ENCODE peak calls at places on chromosomes 6 and 20, in seven cellular contexts. X, L, C, J, R, W and V are unnamed samples. For H3K36me3, the result is how much of the 10 kb centered on the place peaks cover.

GRCh38 chr6:117138920-117139319 is 126.4 kb upstream of the VGLL2 start:
- DNase-seq in X (no peak), L (no peak), C (no peak), J (no peak), R (no peak), W (no peak), V (no peak)

GRCh38 chr6:168056892-168057527 is 22.0 kb downstream of the FRMD1 start:
- DNase-seq in X (no peak), L (no peak), C (no peak), J (no peak), R (no peak), W (peak), V (no peak)

GRCh38 chr6:78398292-78398691 is 469.1 kb upstream of the IRAK1BP1 start:
- DNase-seq in X (no peak), L (no peak), C (no peak), J (no peak), R (no peak), W (no peak), V (no peak)

GRCh38 chr20:39225978-39226377 is 263.8 kb downstream of the DHX35 start:
- DNase-seq in X (no peak), L (no peak), C (no peak), J (no peak), R (no peak), W (no peak), V (no peak)

GRCh38 chr6:36657942-36658544 is 20.5 kb upstream of the CDKN1A start:
- DNase-seq in X (no peak), L (no peak), C (no peak), J (no peak), R (no peak), W (no peak), V (no peak)

GRCh38 chr20:10167025-10167424 is 51.6 kb upstream of the SNAP25 start:
- DNase-seq in X (no peak), L (no peak), C (no peak), J (no peak), R (no peak), W (no peak), V (no peak)

GRCh38 chr20:56437196-56437960 is 25.3 kb downstream of the CASS4 start:
- DNase-seq in X (no peak), L (no peak), C (no peak), J (no peak), R (no peak), W (no peak), V (no peak)

GRCh38 chr20:53685070-53685595 is 91.5 kb upstream of the ZNF217 start:
- DNase-seq in X (no peak), L (no peak), C (no peak), J (no peak), R (no peak), W (no peak), V (no peak)

GRCh38 chr20:62362991-62363919 is 3.9 kb downstream of the LAMA5 start:
- DNase-seq in X (no peak), L (no peak), C (peak), J (no peak), R (no peak), W (no peak), V (no peak)

GRCh38 chr20:63957690-63958441 is 1.6 kb upstream of the UCKL1 start:
- DNase-seq in X (peak), L (no peak), C (peak), J (peak), R (no peak), W (peak), V (no peak)

GRCh38 chr20:53829086-53829703 is 235.6 kb upstream of the ZNF217 start:
- DNase-seq in X (no peak), L (no peak), C (no peak), J (no peak), R (no peak), W (no peak), V (no peak)

GRCh38 chr6:142300758-142301251 is 1.0 kb upstream of the ADGRG6 start:
- DNase-seq in X (peak), L (no peak), C (peak), J (no peak), R (peak), W (no peak), V (no peak)

GRCh38 chr20:14005996-14006395 is 10.7 kb downstream of the MACROD2 start:
- DNase-seq in X (no peak), L (no peak), C (no peak), J (no peak), R (no peak), W (no peak), V (no peak)

GRCh38 chr20:63509088-63509564 is 10.2 kb upstream of the EEF1A2 start:
- DNase-seq in X (no peak), L (no peak), C (no peak), J (no peak), R (no peak), W (no peak), V (no peak)

GRCh38 chr6:126812651-126813050 is 305.8 kb upstream of the RSPO3 start:
- DNase-seq in X (no peak), L (no peak), C (no peak), J (no peak), R (peak), W (no peak), V (no peak)

GRCh38 chr20:23152308-23152892 is 66.3 kb upstream of the CD93 start:
- DNase-seq in X (peak), L (no peak), C (peak), J (no peak), R (peak), W (no peak), V (no peak)

GRCh38 chr6:73739097-73739496 is 43.1 kb downstream of the CD109 start:
- DNase-seq in X (peak), L (peak), C (no peak), J (no peak), R (peak), W (peak), V (peak)

GRCh38 chr6:79719248-79719975 is 88.3 kb downstream of the SH3BGRL2 start:
- DNase-seq in X (no peak), L (no peak), C (no peak), J (no peak), R (no peak), W (no peak), V (no peak)

GRCh38 chr6:131061771-131062160 is 1.3 kb downstream of the EPB41L2 start:
- DNase-seq in X (no peak), L (no peak), C (no peak), J (no peak), R (no peak), W (no peak), V (no peak)

GRCh38 chr6:133447924-133448323 is 206.8 kb downstream of the EYA4 start:
- DNase-seq in X (no peak), L (no peak), C (no peak), J (no peak), R (no peak), W (no peak), V (no peak)

GRCh38 chr20:57893364-57894001 is 183.7 kb upstream of the PMEPA1 start:
- DNase-seq in X (no peak), L (no peak), C (no peak), J (peak), R (no peak), W (no peak), V (no peak)

GRCh38 chr20:11267131-11267761 is 593.4 kb upstream of the JAG1 start:
- DNase-seq in X (peak), L (no peak), C (no peak), J (no peak), R (peak), W (no peak), V (no peak)

GRCh38 chr20:57289401-57290177 is 23.1 kb upstream of the BMP7 start:
- DNase-seq in X (no peak), L (no peak), C (no peak), J (no peak), R (no peak), W (no peak), V (no peak)

GRCh38 chr20:39298566-39299501 is 336.7 kb downstream of the DHX35 start:
- DNase-seq in X (no peak), L (no peak), C (no peak), J (no peak), R (no peak), W (no peak), V (no peak)

GRCh38 chr20:62880147-62880934 is 18.7 kb upstream of the TCFL5 start:
- DNase-seq in X (no peak), L (no peak), C (no peak), J (no peak), R (no peak), W (no peak), V (no peak)

GRCh38 chr20:41245086-41245707 is 72.3 kb downstream of the ZHX3 start:
- DNase-seq in X (peak), L (no peak), C (no peak), J (no peak), R (peak), W (peak), V (peak)

GRCh38 chr6:79632580-79632979 is 1.5 kb downstream of the SH3BGRL2 start:
- DNase-seq in X (peak), L (no peak), C (no peak), J (no peak), R (no peak), W (no peak), V (no peak)

GRCh38 chr20:37615507-37616425 is 78.1 kb upstream of the CTNNBL1 start:
- DNase-seq in X (peak), L (no peak), C (no peak), J (no peak), R (peak), W (peak), V (peak)

GRCh38 chr20:41232971-41233926 is 84.3 kb downstream of the ZHX3 start:
- DNase-seq in X (no peak), L (no peak), C (no peak), J (no peak), R (no peak), W (no peak), V (no peak)

GRCh38 chr20:40931348-40932044 is 97.1 kb upstream of the TOP1 start:
- DNase-seq in X (no peak), L (no peak), C (no peak), J (no peak), R (no peak), W (no peak), V (no peak)

GRCh38 chr6:155417454-155417853 is 38.2 kb downstream of the NOX3 start:
- DNase-seq in X (no peak), L (no peak), C (no peak), J (no peak), R (no peak), W (no peak), V (no peak)

GRCh38 chr20:25580711-25581110 is 4.6 kb downstream of the NINL start:
- DNase-seq in X (no peak), L (no peak), C (no peak), J (peak), R (no peak), W (no peak), V (no peak)

GRCh38 chr6:130161627-130162404 is 60.9 kb downstream of the SAMD3 start:
- DNase-seq in X (no peak), L (no peak), C (no peak), J (no peak), R (no peak), W (no peak), V (no peak)

DNA sequence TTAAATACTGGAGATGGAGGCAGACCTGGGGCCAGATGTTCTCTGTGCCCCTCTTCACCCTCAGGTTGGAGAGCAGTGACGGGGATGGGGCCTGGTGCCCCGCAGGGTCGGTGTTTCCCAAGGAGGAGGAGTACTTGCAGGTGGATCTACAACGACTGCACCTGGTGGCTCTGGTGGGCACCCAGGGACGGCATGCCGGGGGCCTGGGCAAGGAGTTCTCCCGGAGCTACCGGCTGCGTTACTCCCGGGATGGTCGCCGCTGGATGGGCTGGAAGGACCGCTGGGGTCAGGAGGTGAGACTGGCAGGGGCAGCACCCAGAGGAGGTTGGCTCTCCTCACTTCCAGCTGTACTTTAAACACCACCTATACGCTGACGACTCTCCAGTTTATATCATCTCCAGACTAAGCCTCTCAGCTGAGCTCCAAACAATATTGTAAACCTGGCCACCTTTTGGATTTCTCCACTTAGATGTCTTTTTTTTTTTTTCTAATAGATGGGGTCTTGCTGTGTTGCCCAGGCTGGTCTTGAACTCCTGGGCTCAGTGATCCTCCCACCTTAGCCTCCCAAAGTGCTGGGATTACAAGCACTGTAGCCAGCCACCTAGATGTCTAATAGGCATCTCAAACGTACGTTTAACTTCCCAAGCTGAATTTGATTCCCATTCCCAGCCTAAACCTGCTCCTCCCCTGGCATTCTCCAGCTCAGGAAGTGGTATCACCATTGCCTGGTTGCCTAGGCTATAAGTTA is 5.0 kb downstream of the DDR1 start:
- DNase-seq in X (no peak), L (no peak), C (no peak), J (peak), R (no peak), W (no peak), V (no peak)
- H3K36me3 ChIP-seq in X (half or more), L (under half), C (under half), J (under half), R (under half), W (under half), V (under half)

DNA sequence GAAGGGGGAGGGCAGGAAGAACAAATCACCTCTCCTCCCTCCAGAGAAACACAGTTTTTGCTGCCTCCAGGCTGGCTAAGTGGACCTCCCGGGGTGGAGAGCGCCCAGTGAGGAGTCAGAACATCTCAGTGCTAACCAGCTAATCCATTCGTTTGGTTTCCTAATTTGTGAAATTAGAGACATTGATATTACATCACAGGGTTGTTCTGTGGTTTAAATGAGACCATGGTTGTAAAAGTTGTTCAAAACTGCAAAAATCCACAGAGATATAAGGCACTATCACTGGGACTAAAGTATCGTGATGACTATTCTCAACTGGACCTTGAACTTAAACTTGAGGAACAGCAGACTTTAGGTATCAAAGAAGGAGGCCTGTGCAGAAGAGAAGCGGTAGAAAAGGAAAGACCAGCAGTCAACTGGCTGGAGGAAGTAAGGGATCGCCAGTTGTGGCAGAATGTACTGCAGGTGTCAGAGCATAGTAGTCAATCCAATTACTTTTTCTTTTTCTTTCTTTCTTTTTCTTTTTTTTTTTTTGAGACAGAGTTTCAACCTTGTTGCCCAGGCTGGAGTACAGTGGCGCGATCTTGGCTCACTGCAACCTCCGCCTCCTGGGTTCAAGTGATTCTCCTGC is 33.9 kb downstream of the RIPOR2 start:
- DNase-seq in X (no peak), L (no peak), C (no peak), J (no peak), R (no peak), W (no peak), V (no peak)
- H3K27ac ChIP-seq in X (no peak), L (no peak), C (no peak), J (peak), R (no peak), W (peak), V (no peak)

DNA sequence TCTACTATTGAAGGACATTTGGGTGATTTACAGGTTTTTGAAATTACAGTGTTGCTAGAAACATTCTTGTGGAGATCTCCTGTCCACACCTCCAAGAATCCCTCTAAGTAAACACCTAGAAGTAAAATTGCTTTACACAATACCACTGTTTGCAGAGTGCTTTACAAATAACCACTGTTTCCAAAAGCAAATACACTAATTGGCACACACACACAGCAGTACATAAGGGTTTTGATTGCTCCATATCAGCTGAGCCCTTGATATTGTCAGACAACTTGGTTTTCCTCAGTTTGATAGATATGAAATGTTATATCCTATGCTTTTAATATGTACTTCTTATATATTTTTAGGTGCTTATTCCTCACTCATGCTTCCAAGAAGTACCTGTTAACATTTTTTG is 6.3 kb downstream of the HMGN4 start:
- DNase-seq in X (peak), L (no peak), C (no peak), J (no peak), R (no peak), W (no peak), V (no peak)
- H3K36me3 ChIP-seq in X (under half), L (under half), C (under half), J (under half), R (under half), W (under half), V (under half)

GRCh38 chr20:36311854-36312723 is 6.0 kb downstream of the DLGAP4 start:
- DNase-seq in X (no peak), L (no peak), C (no peak), J (peak), R (no peak), W (no peak), V (no peak)

GRCh38 chr20:36309643-36310042 is 3.5 kb downstream of the DLGAP4 start:
- DNase-seq in X (no peak), L (no peak), C (no peak), J (no peak), R (no peak), W (no peak), V (no peak)

GRCh38 chr20:36311141-36311853 is 5.2 kb downstream of the DLGAP4 start:
- DNase-seq in X (no peak), L (no peak), C (no peak), J (no peak), R (no peak), W (no peak), V (no peak)

GRCh38 chr20:36308986-36309385 is 2.8 kb downstream of the DLGAP4 start:
- DNase-seq in X (no peak), L (no peak), C (no peak), J (no peak), R (no peak), W (no peak), V (no peak)

GRCh38 chr20:36310215-36310981 is 4.3 kb downstream of the DLGAP4 start:
- DNase-seq in X (no peak), L (no peak), C (no peak), J (no peak), R (no peak), W (no peak), V (no peak)
- H3K27ac ChIP-seq in X (no peak), L (no peak), C (no peak), J (no peak), R (no peak), W (no peak), V (no peak)

GRCh38 chr6:89462503-89462902 is 29.6 kb downstream of the ANKRD6 start:
- DNase-seq in X (no peak), L (no peak), C (no peak), J (no peak), R (no peak), W (no peak), V (no peak)

GRCh38 chr6:89464295-89464694 is 31.3 kb downstream of the ANKRD6 start:
- DNase-seq in X (no peak), L (no peak), C (no peak), J (no peak), R (no peak), W (no peak), V (no peak)

GRCh38 chr6:89459501-89459900 is 26.5 kb downstream of the ANKRD6 start:
- DNase-seq in X (no peak), L (no peak), C (no peak), J (no peak), R (no peak), W (no peak), V (no peak)

GRCh38 chr6:89458720-89459119 is 25.8 kb downstream of the ANKRD6 start:
- DNase-seq in X (no peak), L (no peak), C (no peak), J (no peak), R (no peak), W (peak), V (no peak)

DNA sequence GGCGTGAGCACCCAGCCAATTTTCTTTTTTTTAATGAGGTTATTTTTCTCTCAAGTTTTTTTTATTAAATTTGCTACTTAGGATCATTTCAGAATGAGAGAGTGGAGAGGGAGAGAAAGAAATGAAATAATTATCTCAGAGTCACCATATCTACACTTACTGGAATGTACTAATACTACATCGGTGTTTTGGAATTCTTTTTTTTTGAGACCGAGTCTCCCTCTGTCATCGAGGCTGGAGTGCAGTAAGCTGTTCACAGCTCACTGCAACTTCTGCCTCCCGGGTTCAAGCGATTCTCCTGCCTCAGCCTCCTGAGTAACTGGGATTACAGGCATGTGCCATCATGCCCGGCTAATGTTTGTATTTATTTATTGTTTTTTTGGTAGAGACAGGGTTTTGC is 27.8 kb downstream of the ANKRD6 start:
- DNase-seq in X (no peak), L (no peak), C (no peak), J (no peak), R (no peak), W (no peak), V (no peak)
- H3K36me3 ChIP-seq in X (under half), L (under half), C (under half), J (under half), R (under half), W (under half), V (under half)

GRCh38 chr6:139530551-139530950 is 156.1 kb upstream of the CITED2 start:
- DNase-seq in X (no peak), L (no peak), C (no peak), J (no peak), R (no peak), W (no peak), V (no peak)
- H3K27ac ChIP-seq in X (no peak), L (peak), C (no peak), J (peak), R (no peak), W (no peak), V (no peak)

GRCh38 chr20:35731469-35731788 is 10.6 kb downstream of the RBM39 start:
- DNase-seq in X (no peak), L (no peak), C (no peak), J (no peak), R (no peak), W (no peak), V (no peak)
- H3K36me3 ChIP-seq in X (half or more), L (half or more), C (half or more), J (half or more), R (half or more), W (half or more), V (under half)

GRCh38 chr6:157222201-157222981 is 100.9 kb downstream of the TMEM242 start:
- DNase-seq in X (no peak), L (no peak), C (no peak), J (peak), R (no peak), W (peak), V (no peak)
- H3K27ac ChIP-seq in X (no peak), L (no peak), C (no peak), J (no peak), R (no peak), W (peak), V (no peak)

GRCh38 chr6:33778475-33779121 is 10.3 kb downstream of the LEMD2 start:
- DNase-seq in X (no peak), L (no peak), C (no peak), J (no peak), R (no peak), W (no peak), V (no peak)
- H3K36me3 ChIP-seq in X (half or more), L (half or more), C (under half), J (half or more), R (half or more), W (under half), V (half or more)